ENCODE peak calls at places on chromosomes 7 and 10, in ten cellular contexts. J is stimulated activated naive B cell treated with anti-CD40 and anti-IgM and Interleukin-4, amounts not matched to agents 10 μg/mL and 1 μg/mL and 100 μg/mL, for 72 hours; B is kidney epithelial cell; S is stimulated activated CD8-positive, alpha-beta memory T cell treated with anti-CD3 and anti-CD28 coated beads, Interleukin-4, amount 100 ng/mL, for 4 hours; F is cardiac muscle cell; D is LoVo; A is CD8-positive, alpha-beta memory T cell; X is A549; C is tibial nerve; Y is KBM-7. Q is an unnamed sample.

GRCh38 chr10:22481687-22482539 is 136.6 kb downstream of the SPAG6 start:
- DNase-seq in C (no peak), J (no peak), A (no peak), X (no peak), Y (no peak), D (no peak), S (no peak), F (no peak), B (no peak), Q (no peak)

GRCh38 chr7:65902306-65902705 is 29.4 kb downstream of the VKORC1L1 start:
- DNase-seq in X (no peak), Y (no peak), C (no peak), J (no peak), D (no peak), F (no peak), A (no peak), S (no peak), B (no peak), Q (no peak)

GRCh38 chr7:151566897-151567320 is 47.2 kb upstream of the RHEB start:
- DNase-seq in Y (peak; percentile 39), D (no peak), X (no peak), A (no peak), F (no peak), C (no peak), S (no peak), J (no peak), B (no peak), Q (no peak)

GRCh38 chr7:140242057-140243031 is 65.6 kb upstream of the KDM7A start:
- DNase-seq in Y (peak; percentile 93), S (no peak), J (no peak), B (no peak), F (no peak), A (no peak), X (no peak), D (peak; percentile 49), C (no peak), Q (peak; percentile 41)

GRCh38 chr10:103470755-103471653 is 8.0 kb downstream of the CALHM3 start:
- DNase-seq in X (no peak), A (peak; percentile 61), F (no peak), B (no peak), D (peak; percentile 28), C (no peak), Y (peak; percentile 95), J (peak; percentile 68), S (peak; percentile 38), Q (no peak)

GRCh38 chr7:46939558-46939957 is 642.4 kb downstream of the TNS3 start:
- DNase-seq in X (no peak), Y (peak; percentile 67), A (no peak), C (no peak), F (no peak), D (no peak), S (no peak), B (no peak), J (no peak), Q (no peak)

GRCh38 chr10:98879486-98879885 is 356.2 kb downstream of the HPSE2 start:
- DNase-seq in B (no peak), S (no peak), D (no peak), X (no peak), F (no peak), Y (no peak), C (no peak), A (no peak), J (no peak), Q (no peak)

GRCh38 chr7:95596183-95597135 is at the start of gene PDK4:
- DNase-seq in S (no peak), A (no peak), J (peak; percentile 21), C (peak; percentile 98), Y (no peak), B (no peak), X (peak; percentile 60), F (peak; percentile 69), D (peak; percentile 91), Q (peak; percentile 98)

GRCh38 chr7:101121996-101122932 is 4.6 kb upstream of the SERPINE1 start:
- DNase-seq in S (no peak), F (peak; percentile 88), Y (no peak), J (no peak), A (no peak), C (peak; percentile 46), D (peak; percentile 82), B (peak; percentile 92), X (peak; percentile 89), Q (peak; percentile 92)

GRCh38 chr7:17963281-17963680 is 23.0 kb upstream of the SNX13 start:
- DNase-seq in C (no peak), D (no peak), Y (no peak), X (no peak), J (no peak), A (no peak), F (no peak), B (no peak), S (no peak), Q (no peak)

GRCh38 chr7:90455163-90456030 is 14.0 kb upstream of the PTTG1IP2 start:
- DNase-seq in B (peak; percentile 9), J (no peak), Y (peak; percentile 43), D (peak; percentile 75), F (peak; percentile 59), S (no peak), C (no peak), X (peak; percentile 44), A (no peak), Q (no peak)

GRCh38 chr7:94643771-94644545 is 12.0 kb downstream of the SGCE start:
- DNase-seq in A (no peak), J (no peak), X (no peak), S (no peak), F (no peak), D (no peak), C (no peak), B (no peak), Y (no peak), Q (no peak)

GRCh38 chr7:34982371-34983019 is 54.8 kb downstream of the DPY19L1 start:
- DNase-seq in D (no peak), Y (no peak), F (no peak), X (no peak), S (no peak), A (no peak), J (no peak), B (no peak), C (no peak), Q (no peak)

GRCh38 chr10:123808873-123809272 is 82.7 kb downstream of the CPXM2 start:
- DNase-seq in D (no peak), C (no peak), S (no peak), X (no peak), F (no peak), J (no peak), A (no peak), Y (no peak), B (peak; percentile 12), Q (no peak)

GRCh38 chr7:128003787-128004186 is 27.4 kb downstream of the LRRC4 start:
- DNase-seq in F (peak; percentile 48), B (no peak), S (no peak), X (no peak), C (no peak), D (no peak), Y (peak; percentile 5), A (no peak), J (no peak), Q (no peak)

GRCh38 chr7:140673770-140674155 is 1.0 kb downstream of the ADCK2 start:
- DNase-seq in J (no peak), C (no peak), B (no peak), X (no peak), Y (no peak), D (no peak), F (no peak), A (no peak), S (no peak), Q (peak; percentile 37)

GRCh38 chr7:75905785-75906604 is 9.0 kb upstream of the POR start:
- DNase-seq in A (no peak), D (no peak), J (no peak), S (no peak), Y (peak; percentile 51), C (peak; percentile 65), F (no peak), X (peak; percentile 47), B (peak; percentile 67), Q (peak; percentile 75)

GRCh38 chr7:130196476-130196875 is 8.7 kb downstream of the TMEM209 start:
- DNase-seq in X (no peak), S (no peak), Y (no peak), J (no peak), F (no peak), A (no peak), C (no peak), D (no peak), B (no peak), Q (no peak)

GRCh38 chr10:22607261-22607660 is 107.1 kb downstream of the PIP4K2A start:
- DNase-seq in C (no peak), F (peak; percentile 54), J (no peak), S (no peak), Y (no peak), A (no peak), D (no peak), X (no peak), B (no peak), Q (no peak)

GRCh38 chr10:125149278-125150047 is 10.9 kb downstream of the CTBP2 start:
- DNase-seq in X (peak; percentile 53), F (no peak), Y (peak; percentile 62), S (no peak), D (peak; percentile 76), J (no peak), B (peak; percentile 81), A (no peak), C (peak; percentile 55), Q (peak; percentile 90)

GRCh38 chr10:57823398-57823797 is 444.3 kb downstream of the IPMK start:
- DNase-seq in A (no peak), F (no peak), S (no peak), C (no peak), X (no peak), D (no peak), Y (no peak), B (no peak), J (no peak), Q (no peak)

GRCh38 chr7:158025651-158026600 is 561.7 kb downstream of the PTPRN2 start:
- DNase-seq in B (no peak), C (no peak), S (no peak), X (no peak), A (no peak), D (no peak), F (no peak), J (no peak), Y (no peak), Q (peak; percentile 14)

GRCh38 chr7:4755045-4755444 is 20.4 kb upstream of the AP5Z1 start:
- DNase-seq in Y (no peak), J (no peak), D (no peak), F (no peak), B (no peak), S (no peak), C (no peak), A (no peak), X (no peak), Q (no peak)

GRCh38 chr7:55258631-55259030 is 106.5 kb upstream of the LANCL2 start:
- DNase-seq in J (no peak), C (no peak), B (no peak), A (no peak), S (no peak), X (no peak), Y (no peak), D (no peak), F (no peak), Q (no peak)

GRCh38 chr10:5545011-5545410 is 20.2 kb downstream of the CALML3 start:
- DNase-seq in F (no peak), Y (no peak), C (peak; percentile 11), B (no peak), A (no peak), X (no peak), D (no peak), J (no peak), S (no peak), Q (peak; percentile 19)

GRCh38 chr10:52252322-52252721 is 61.8 kb upstream of the DKK1 start:
- DNase-seq in J (no peak), Y (no peak), D (no peak), B (no peak), X (no peak), F (no peak), S (no peak), C (no peak), A (no peak), Q (no peak)